ENCODE peak calls at places on chromosomes 1 and 21, in seven cellular contexts. D, F, U, P, S, Z and E are unnamed samples.

GRCh38 chr1:227225715-227226346 is 92.5 kb downstream of the CDC42BPA start:
- DNase-seq in D (peak; percentile 83), F (no peak), U (no peak), P (no peak), S (no peak), Z (no peak), E (no peak)

GRCh38 chr1:200642481-200642880 is 21.9 kb upstream of the KIF14 start:
- DNase-seq in D (no peak), F (no peak), U (no peak), P (no peak), S (no peak), Z (no peak), E (no peak)

GRCh38 chr1:83905315-83905907 is 93.5 kb downstream of the TTLL7 start:
- DNase-seq in D (peak; percentile 22), F (no peak), U (no peak), P (no peak), S (peak; percentile 45), Z (no peak), E (peak; percentile 28)

GRCh38 chr1:3785458-3786157 is 10.7 kb downstream of the LRRC47 start:
- DNase-seq in D (no peak), F (no peak), U (no peak), P (no peak), S (peak; percentile 45), Z (no peak), E (no peak)

GRCh38 chr1:51575406-51576084 is 41.3 kb upstream of the OSBPL9 start:
- DNase-seq in D (peak; percentile 53), F (no peak), U (no peak), P (no peak), S (no peak), Z (no peak), E (no peak)

GRCh38 chr1:64745181-64745985 is 508 bp downstream of the RAVER2 start:
- DNase-seq in D (no peak), F (no peak), U (peak; percentile 48), P (no peak), S (peak; percentile 52), Z (no peak), E (peak; percentile 14)

GRCh38 chr1:41045740-41046139 is 24.2 kb upstream of the SLFNL1 start:
- DNase-seq in D (peak; percentile 38), F (no peak), U (no peak), P (no peak), S (no peak), Z (no peak), E (no peak)

GRCh38 chr1:65830306-65830705 is 37.6 kb downstream of the PDE4B start:
- DNase-seq in D (peak; percentile 27), F (peak; percentile 65), U (no peak), P (no peak), S (no peak), Z (no peak), E (no peak)

GRCh38 chr21:33042812-33043211 is 17.1 kb downstream of the OLIG2 start:
- DNase-seq in D (peak; percentile 97), F (no peak), U (no peak), P (no peak), S (no peak), Z (no peak), E (no peak)

GRCh38 chr1:25543425-25544242 is at the start of gene LDLRAP1:
- DNase-seq in D (peak; percentile 62), F (peak; percentile 60), U (peak; percentile 56), P (peak; percentile 24), S (peak; percentile 86), Z (peak; percentile 93), E (peak; percentile 48)

GRCh38 chr1:178724734-178725602 is at the start of gene RALGPS2:
- DNase-seq in D (peak; percentile 67), F (peak; percentile 52), U (peak; percentile 80), P (peak; percentile 39), S (peak; percentile 91), Z (no peak), E (peak; percentile 62)

GRCh38 chr1:205169248-205169647 is 42.3 kb downstream of the DSTYK start:
- DNase-seq in D (no peak), F (no peak), U (no peak), P (no peak), S (no peak), Z (no peak), E (no peak)

GRCh38 chr1:91440845-91441244 is 36.2 kb upstream of the HFM1 start:
- DNase-seq in D (no peak), F (no peak), U (no peak), P (no peak), S (no peak), Z (no peak), E (no peak)

GRCh38 chr1:207647966-207648906 is 3.3 kb downstream of the CR1L start:
- DNase-seq in D (no peak), F (no peak), U (no peak), P (no peak), S (no peak), Z (no peak), E (no peak)

GRCh38 chr1:109790735-109791494 is 27.2 kb upstream of the EPS8L3 start:
- DNase-seq in D (peak; percentile 41), F (peak; percentile 96), U (no peak), P (peak; percentile 75), S (peak; percentile 79), Z (peak; percentile 89), E (peak; percentile 73)

GRCh38 chr1:41314376-41314775 is 46.9 kb upstream of the FOXO6 start:
- DNase-seq in D (no peak), F (no peak), U (no peak), P (no peak), S (no peak), Z (no peak), E (no peak)

GRCh38 chr1:94541175-94542087 is at the start of gene F3:
- DNase-seq in D (peak; percentile 91), F (peak; percentile 84), U (peak; percentile 75), P (peak; percentile 30), S (peak; percentile 85), Z (peak; percentile 96), E (peak; percentile 65)

GRCh38 chr1:21299007-21299406 is 8.7 kb upstream of the ECE1 start:
- DNase-seq in D (no peak), F (no peak), U (no peak), P (no peak), S (no peak), Z (no peak), E (no peak)

GRCh38 chr1:201750934-201751333 is 78.0 kb upstream of the IPO9 start:
- DNase-seq in D (peak; percentile 84), F (no peak), U (no peak), P (no peak), S (no peak), Z (no peak), E (no peak)

GRCh38 chr1:3625151-3625907 is 514 bp downstream of the TPRG1L start:
- DNase-seq in D (peak; percentile 39), F (peak; percentile 53), U (peak; percentile 45), P (no peak), S (peak; percentile 58), Z (no peak), E (no peak)

GRCh38 chr1:160116277-160117147 is 953 bp downstream of the ATP1A2 start:
- DNase-seq in D (peak; percentile 44), F (no peak), U (no peak), P (no peak), S (peak; percentile 66), Z (no peak), E (no peak)

GRCh38 chr21:43609501-43610340 is 49.6 kb downstream of the HSF2BP start:
- DNase-seq in D (peak; percentile 88), F (no peak), U (no peak), P (no peak), S (peak; percentile 30), Z (no peak), E (no peak)

GRCh38 chr1:232271991-232272589 is 357.8 kb downstream of the SIPA1L2 start:
- DNase-seq in D (peak; percentile 31), F (no peak), U (no peak), P (no peak), S (no peak), Z (no peak), E (no peak)

GRCh38 chr1:19333587-19334354 is 21.6 kb downstream of the SLC66A1 start:
- DNase-seq in D (no peak), F (no peak), U (no peak), P (no peak), S (no peak), Z (no peak), E (no peak)

GRCh38 chr1:151416231-151416630 is 16.9 kb downstream of the PSMB4 start:
- DNase-seq in D (peak; percentile 87), F (no peak), U (no peak), P (no peak), S (no peak), Z (no peak), E (no peak)

GRCh38 chr21:34536820-34537219 is 24.8 kb upstream of the KCNE1 start:
- DNase-seq in D (peak; percentile 59), F (no peak), U (no peak), P (no peak), S (no peak), Z (no peak), E (no peak)

GRCh38 chr1:239757711-239758110 is 334.0 kb upstream of the FMN2 start:
- DNase-seq in D (no peak), F (no peak), U (no peak), P (no peak), S (no peak), Z (no peak), E (no peak)

GRCh38 chr1:174023438-174023837 is 1.3 kb upstream of the RC3H1 start:
- DNase-seq in D (peak; percentile 50), F (no peak), U (peak; percentile 4), P (no peak), S (peak; percentile 47), Z (no peak), E (peak; percentile 11)

GRCh38 chr1:178438432-178438831 is 58.3 kb downstream of the CLEC20A start:
- DNase-seq in D (peak; percentile 16), F (no peak), U (no peak), P (no peak), S (peak; percentile 50), Z (no peak), E (no peak)

GRCh38 chr21:38831526-38832467 is 26.1 kb downstream of the ETS2 start:
- DNase-seq in D (peak; percentile 98), F (peak; percentile 47), U (peak; percentile 20), P (no peak), S (no peak), Z (no peak), E (peak; percentile 74)

GRCh38 chr1:68197891-68198290 is 34.4 kb downstream of the WLS start:
- DNase-seq in D (peak; percentile 49), F (no peak), U (no peak), P (no peak), S (no peak), Z (no peak), E (no peak)

GRCh38 chr21:37204580-37204979 is 62.6 kb downstream of the VPS26C start:
- DNase-seq in D (peak; percentile 62), F (no peak), U (no peak), P (no peak), S (no peak), Z (no peak), E (no peak)

GRCh38 chr21:18914570-18914969 is 511.0 kb upstream of the TMPRSS15 start:
- DNase-seq in D (no peak), F (no peak), U (no peak), P (no peak), S (no peak), Z (no peak), E (no peak)